ENCODE peak calls at places on chromosomes 2 and 18, in nine cellular contexts. H is IMR-90, P is cardiac muscle cell, R is GM23248, V is A549, I is colonic mucosa, Y is prostate gland, S is right cardiac atrium, A is tibial artery. K is an unnamed sample.

GRCh38 chr18:79383388-79384056 is 12.2 kb upstream of the NFATC1 start:
- DNase-seq in H (no peak), P (no peak), R (no peak), V (no peak), I (no peak), Y (no peak), S (peak; percentile 52), A (no peak), K (no peak)

GRCh38 chr2:120732506-120733237 is 3.0 kb upstream of the GLI2 start:
- DNase-seq in H (no peak), P (no peak), R (no peak), V (no peak), I (no peak), Y (no peak), S (no peak), A (peak; percentile 39), K (no peak)

GRCh38 chr2:46537624-46538023 is 58.3 kb downstream of the TMEM247 start:
- DNase-seq in H (no peak), P (peak; percentile 82), R (no peak), V (no peak), I (no peak), Y (no peak), S (no peak), A (no peak), K (no peak)

GRCh38 chr2:44430340-44430739 is 68.6 kb downstream of the CAMKMT start:
- DNase-seq in H (no peak), P (no peak), R (no peak), V (no peak), I (no peak), Y (no peak), S (no peak), A (no peak), K (no peak)

GRCh38 chr2:177551989-177552413 is 159.4 kb downstream of the AGPS start:
- DNase-seq in H (no peak), P (peak; percentile 51), R (peak; percentile 41), V (peak; percentile 25), I (peak; percentile 54), Y (peak; percentile 8), S (peak; percentile 78), A (peak; percentile 70), K (no peak)

GRCh38 chr2:222353998-222354397 is 55.2 kb upstream of the PAX3 start:
- DNase-seq in H (no peak), P (no peak), R (no peak), V (no peak), I (no peak), Y (no peak), S (peak; percentile 41), A (no peak), K (no peak)

GRCh38 chr2:66815886-66816285 is 381.0 kb downstream of the MEIS1 start:
- DNase-seq in H (no peak), P (no peak), R (no peak), V (no peak), I (no peak), Y (no peak), S (no peak), A (no peak), K (no peak)

GRCh38 chr2:216615298-216616082 is 17.7 kb upstream of the IGFBP2 start:
- DNase-seq in H (no peak), P (no peak), R (no peak), V (no peak), I (no peak), Y (peak; percentile 28), S (no peak), A (no peak), K (no peak)

GRCh38 chr2:100476606-100477005 is 6.3 kb downstream of the NMS start:
- DNase-seq in H (no peak), P (no peak), R (no peak), V (no peak), I (no peak), Y (no peak), S (no peak), A (no peak), K (no peak)

GRCh38 chr2:48600204-48600813 is 17.3 kb upstream of the GTF2A1L start:
- DNase-seq in H (peak; percentile 67), P (peak; percentile 73), R (peak; percentile 65), V (peak; percentile 46), I (no peak), Y (no peak), S (no peak), A (no peak), K (no peak)

GRCh38 chr2:36123995-36124394 is 231.6 kb upstream of the CRIM1 start:
- DNase-seq in H (no peak), P (no peak), R (no peak), V (no peak), I (no peak), Y (no peak), S (no peak), A (no peak), K (no peak)

GRCh38 chr2:209771474-209772292 is at the start of gene UNC80:
- DNase-seq in H (peak; percentile 36), P (peak; percentile 75), R (peak; percentile 79), V (peak; percentile 19), I (peak; percentile 23), Y (peak; percentile 66), S (peak; percentile 84), A (peak; percentile 67), K (no peak)

GRCh38 chr2:230717595-230717994 is 5.0 kb downstream of the CAB39 start:
- DNase-seq in H (no peak), P (no peak), R (no peak), V (no peak), I (no peak), Y (no peak), S (no peak), A (no peak), K (no peak)
- H3K4me1 ChIP-seq in H (peaks cover 24% of the 10 kb centered on the region), P (peaks cover 29% of the 10 kb centered on the region), R (peaks cover 43% of the 10 kb centered on the region), V (peaks cover 11% of the 10 kb centered on the region), I (peaks cover 20% of the 10 kb centered on the region), Y (peaks cover 11% of the 10 kb centered on the region), S (peaks cover 17% of the 10 kb centered on the region), A (peaks cover 46% of the 10 kb centered on the region), K (peaks cover 80% of the 10 kb centered on the region)

DNA sequence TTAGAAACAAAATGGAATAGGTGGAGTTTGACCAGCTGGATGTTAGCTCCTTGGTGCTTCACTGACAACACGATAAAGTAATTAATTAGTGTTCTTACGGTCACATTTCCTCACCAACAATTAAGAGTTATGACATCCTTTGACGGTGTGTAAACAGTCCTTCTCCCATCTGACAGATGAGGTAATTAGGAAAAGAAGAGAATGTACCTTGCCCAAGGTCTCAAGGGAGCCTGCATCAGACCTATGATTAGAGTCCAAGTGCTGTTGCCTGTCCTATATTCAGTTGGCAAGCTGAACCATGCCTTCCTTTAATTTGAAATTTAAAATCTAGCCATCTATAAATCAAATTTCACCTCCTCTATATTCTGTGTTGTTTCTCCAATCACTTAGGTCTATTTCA is 48.3 kb upstream of the STK17B start:
- DNase-seq in H (no peak), P (no peak), R (no peak), V (no peak), I (no peak), Y (no peak), S (no peak), A (no peak), K (no peak)
- H3K4me1 ChIP-seq in H (no peaks in the 10 kb centered on the region), P (no peaks in the 10 kb centered on the region), R (peaks cover under 1% of the 10 kb centered on the region), V (no peaks in the 10 kb centered on the region), I (no peaks in the 10 kb centered on the region), Y (no peaks in the 10 kb centered on the region), S (no peaks in the 10 kb centered on the region), A (no peaks in the 10 kb centered on the region), K (peaks cover 45% of the 10 kb centered on the region)

DNA sequence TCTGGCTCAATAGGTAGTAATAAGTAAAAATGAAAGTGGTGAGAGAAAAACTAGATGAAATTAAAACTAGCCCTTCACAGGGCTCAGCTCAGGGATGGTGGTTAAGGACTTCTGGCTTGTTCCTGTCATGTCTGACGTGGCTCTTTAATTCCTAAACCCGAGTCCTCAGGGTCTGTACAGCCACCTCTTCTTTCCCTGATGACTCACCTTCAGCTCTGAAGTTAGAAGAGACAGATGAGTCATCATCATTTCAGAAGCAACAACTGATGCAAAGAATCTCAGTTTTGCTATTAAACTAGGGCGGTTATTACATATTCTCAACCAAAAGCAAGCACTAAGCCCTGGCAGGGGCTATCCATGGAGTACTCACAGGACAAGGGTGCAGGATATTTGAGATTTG is 24.0 kb upstream of the ITGB6 start:
- DNase-seq in H (peak; percentile 98), P (peak; percentile 88), R (peak; percentile 100), V (peak; percentile 92), I (no peak), Y (no peak), S (no peak), A (no peak), K (no peak)
- H3K4me1 ChIP-seq in H (peaks cover 38% of the 10 kb centered on the region), P (peaks cover 25% of the 10 kb centered on the region), R (peaks cover 70% of the 10 kb centered on the region), V (peaks cover 95% of the 10 kb centered on the region), I (peaks cover 11% of the 10 kb centered on the region), Y (no peaks in the 10 kb centered on the region), S (peaks cover 5% of the 10 kb centered on the region), A (peaks cover 9% of the 10 kb centered on the region), K (peaks cover 28% of the 10 kb centered on the region)

DNA sequence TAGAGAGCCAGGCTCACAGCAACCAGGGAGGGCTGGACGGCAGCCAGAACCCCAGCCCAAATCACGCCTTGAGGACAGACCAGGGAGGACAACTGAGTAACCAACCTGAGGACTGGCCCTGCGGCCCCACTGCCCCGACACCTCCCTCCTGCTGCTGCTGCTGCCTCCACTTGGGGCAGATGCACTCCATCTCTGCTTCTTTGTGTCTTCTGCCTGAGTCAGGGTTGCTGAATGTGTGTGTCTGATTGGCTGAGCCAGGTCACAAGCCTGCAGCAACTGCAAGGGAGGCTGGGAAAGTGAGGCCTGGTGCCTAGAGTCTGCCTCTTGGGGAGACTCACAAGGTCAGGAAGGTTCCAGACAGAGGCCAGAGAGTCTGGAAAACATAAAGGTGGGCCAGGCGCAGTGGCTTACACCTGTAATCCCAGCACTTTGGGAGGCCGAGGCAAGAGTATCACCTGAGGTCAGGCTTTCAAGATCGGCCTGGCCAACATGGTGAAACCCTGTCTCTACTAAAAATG is 83.4 kb downstream of the ZFP36L2 start:
- DNase-seq in H (no peak), P (no peak), R (peak; percentile 28), V (peak; percentile 68), I (peak; percentile 20), Y (no peak), S (peak; percentile 51), A (no peak), K (no peak)
- H3K4me1 ChIP-seq in H (peaks cover 2% of the 10 kb centered on the region), P (no peaks in the 10 kb centered on the region), R (no peaks in the 10 kb centered on the region), V (peaks cover 9% of the 10 kb centered on the region), I (peaks cover 9% of the 10 kb centered on the region), Y (no peaks in the 10 kb centered on the region), S (peaks cover 3% of the 10 kb centered on the region), A (no peaks in the 10 kb centered on the region), K (peaks cover 47% of the 10 kb centered on the region)

DNA sequence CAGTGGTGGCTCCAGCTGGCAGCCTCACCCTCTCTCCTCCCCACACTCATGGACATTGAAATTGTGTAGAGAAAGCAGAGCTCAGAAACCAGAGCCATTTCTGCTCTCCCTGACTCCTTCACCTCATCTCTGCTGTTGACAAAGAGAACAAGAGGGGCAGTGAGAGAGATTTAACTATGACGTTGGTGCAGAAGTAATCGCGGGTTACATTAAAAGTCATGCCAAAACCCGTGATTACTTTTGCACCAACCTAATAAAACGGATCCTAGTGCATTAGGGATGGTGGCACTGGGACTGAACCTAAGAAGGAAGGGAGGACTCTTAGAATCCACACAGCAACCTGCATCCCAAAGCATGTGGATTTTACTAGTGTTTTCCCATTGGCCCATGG is 113.3 kb upstream of the CDC42EP3 start:
- DNase-seq in H (no peak), P (no peak), R (no peak), V (no peak), I (no peak), Y (no peak), S (no peak), A (no peak), K (no peak)
- H3K4me1 ChIP-seq in H (peaks cover 31% of the 10 kb centered on the region), P (peaks cover 3% of the 10 kb centered on the region), R (peaks cover 37% of the 10 kb centered on the region), V (peaks cover 40% of the 10 kb centered on the region), I (no peaks in the 10 kb centered on the region), Y (no peaks in the 10 kb centered on the region), S (peaks cover 1% of the 10 kb centered on the region), A (peaks cover 13% of the 10 kb centered on the region), K (no peaks in the 10 kb centered on the region)

GRCh38 chr2:39712953-39713352 is 47.2 kb downstream of the TMEM178A start:
- DNase-seq in H (no peak), P (peak; percentile 21), R (no peak), V (no peak), I (no peak), Y (no peak), S (no peak), A (no peak), K (no peak)
- H3K4me1 ChIP-seq in H (no peaks in the 10 kb centered on the region), P (no peaks in the 10 kb centered on the region), R (no peaks in the 10 kb centered on the region), V (no peaks in the 10 kb centered on the region), I (no peaks in the 10 kb centered on the region), Y (peaks cover 7% of the 10 kb centered on the region), S (peaks cover 2% of the 10 kb centered on the region), A (no peaks in the 10 kb centered on the region), K (no peaks in the 10 kb centered on the region)

K was measured in CD4-positive, alpha-beta memory T cell.